ENCODE peak calls at places on chromosomes 5 and 9, in ten cellular contexts. One of them, this sample, is unnamed.

GRCh38 chr5:36870399-36871040 is 6.0 kb upstream of the NIPBL start:
- DNase-seq in ecto neural progenitor cell: no peak
- DNase-seq in posterior cingulate gyrus: no peak
- DNase-seq in ovary: no peak
- DNase-seq in activated CD8-positive, alpha-beta memory T cell treated with anti-CD3 and anti-CD28 coated beads, Interleukin-2, amount 10 ng/mL, durations not matched to agents 7 days and 5 days: no peak
- DNase-seq in mucosa of gallbladder: no peak
- DNase-seq in stimulated activated CD8-positive, alpha-beta memory T cell treated with anti-CD3 and anti-CD28 coated beads, Interleukin-4, amount 100 ng/mL, for 1 hour: no peak
- DNase-seq in SW480: peak
- DNase-seq in HEK293T: peak
- DNase-seq in kidney epithelial cell: no peak
- DNase-seq in this sample: no peak

GRCh38 chr5:75363111-75363510 is 26.1 kb downstream of the HMGCR start:
- DNase-seq in ecto neural progenitor cell: no peak
- DNase-seq in posterior cingulate gyrus: no peak
- DNase-seq in ovary: no peak
- DNase-seq in activated CD8-positive, alpha-beta memory T cell treated with anti-CD3 and anti-CD28 coated beads, Interleukin-2, amount 10 ng/mL, durations not matched to agents 7 days and 5 days: no peak
- DNase-seq in mucosa of gallbladder: no peak
- DNase-seq in stimulated activated CD8-positive, alpha-beta memory T cell treated with anti-CD3 and anti-CD28 coated beads, Interleukin-4, amount 100 ng/mL, for 1 hour: no peak
- DNase-seq in SW480: no peak
- DNase-seq in HEK293T: no peak
- DNase-seq in kidney epithelial cell: no peak
- DNase-seq in this sample: no peak

GRCh38 chr5:133032852-133033742 is 6.7 kb upstream of the ZCCHC10 start:
- DNase-seq in ecto neural progenitor cell: no peak
- DNase-seq in posterior cingulate gyrus: no peak
- DNase-seq in ovary: no peak
- DNase-seq in activated CD8-positive, alpha-beta memory T cell treated with anti-CD3 and anti-CD28 coated beads, Interleukin-2, amount 10 ng/mL, durations not matched to agents 7 days and 5 days: no peak
- DNase-seq in mucosa of gallbladder: no peak
- DNase-seq in stimulated activated CD8-positive, alpha-beta memory T cell treated with anti-CD3 and anti-CD28 coated beads, Interleukin-4, amount 100 ng/mL, for 1 hour: no peak
- DNase-seq in SW480: no peak
- DNase-seq in HEK293T: no peak
- DNase-seq in kidney epithelial cell: no peak
- DNase-seq in this sample: no peak

GRCh38 chr9:122567901-122568300 is 15.0 kb downstream of the OR1N2 start:
- DNase-seq in ecto neural progenitor cell: no peak
- DNase-seq in posterior cingulate gyrus: no peak
- DNase-seq in ovary: no peak
- DNase-seq in activated CD8-positive, alpha-beta memory T cell treated with anti-CD3 and anti-CD28 coated beads, Interleukin-2, amount 10 ng/mL, durations not matched to agents 7 days and 5 days: no peak
- DNase-seq in mucosa of gallbladder: no peak
- DNase-seq in stimulated activated CD8-positive, alpha-beta memory T cell treated with anti-CD3 and anti-CD28 coated beads, Interleukin-4, amount 100 ng/mL, for 1 hour: no peak
- DNase-seq in SW480: no peak
- DNase-seq in HEK293T: no peak
- DNase-seq in kidney epithelial cell: no peak
- DNase-seq in this sample: no peak

GRCh38 chr5:109199294-109199693 is 210.5 kb downstream of the PJA2 start:
- DNase-seq in ecto neural progenitor cell: no peak
- DNase-seq in posterior cingulate gyrus: no peak
- DNase-seq in ovary: no peak
- DNase-seq in activated CD8-positive, alpha-beta memory T cell treated with anti-CD3 and anti-CD28 coated beads, Interleukin-2, amount 10 ng/mL, durations not matched to agents 7 days and 5 days: no peak
- DNase-seq in mucosa of gallbladder: no peak
- DNase-seq in stimulated activated CD8-positive, alpha-beta memory T cell treated with anti-CD3 and anti-CD28 coated beads, Interleukin-4, amount 100 ng/mL, for 1 hour: no peak
- DNase-seq in SW480: no peak
- DNase-seq in HEK293T: no peak
- DNase-seq in kidney epithelial cell: no peak
- DNase-seq in this sample: no peak

GRCh38 chr5:61332891-61333350 is 863 bp downstream of the ZSWIM6 start:
- DNase-seq in ecto neural progenitor cell: no peak
- DNase-seq in posterior cingulate gyrus: peak
- DNase-seq in ovary: peak
- DNase-seq in activated CD8-positive, alpha-beta memory T cell treated with anti-CD3 and anti-CD28 coated beads, Interleukin-2, amount 10 ng/mL, durations not matched to agents 7 days and 5 days: peak
- DNase-seq in mucosa of gallbladder: peak
- DNase-seq in stimulated activated CD8-positive, alpha-beta memory T cell treated with anti-CD3 and anti-CD28 coated beads, Interleukin-4, amount 100 ng/mL, for 1 hour: no peak
- DNase-seq in SW480: peak
- DNase-seq in HEK293T: peak
- DNase-seq in kidney epithelial cell: no peak
- DNase-seq in this sample: peak

GRCh38 chr9:125125523-125125922 is 17.8 kb downstream of the SCAI start:
- DNase-seq in ecto neural progenitor cell: no peak
- DNase-seq in posterior cingulate gyrus: no peak
- DNase-seq in ovary: no peak
- DNase-seq in activated CD8-positive, alpha-beta memory T cell treated with anti-CD3 and anti-CD28 coated beads, Interleukin-2, amount 10 ng/mL, durations not matched to agents 7 days and 5 days: no peak
- DNase-seq in mucosa of gallbladder: no peak
- DNase-seq in stimulated activated CD8-positive, alpha-beta memory T cell treated with anti-CD3 and anti-CD28 coated beads, Interleukin-4, amount 100 ng/mL, for 1 hour: no peak
- DNase-seq in SW480: no peak
- DNase-seq in HEK293T: no peak
- DNase-seq in kidney epithelial cell: no peak
- DNase-seq in this sample: no peak

GRCh38 chr5:19492861-19493260 is 495.1 kb downstream of the CDH18 start:
- DNase-seq in ecto neural progenitor cell: no peak
- DNase-seq in posterior cingulate gyrus: no peak
- DNase-seq in ovary: no peak
- DNase-seq in activated CD8-positive, alpha-beta memory T cell treated with anti-CD3 and anti-CD28 coated beads, Interleukin-2, amount 10 ng/mL, durations not matched to agents 7 days and 5 days: no peak
- DNase-seq in mucosa of gallbladder: no peak
- DNase-seq in stimulated activated CD8-positive, alpha-beta memory T cell treated with anti-CD3 and anti-CD28 coated beads, Interleukin-4, amount 100 ng/mL, for 1 hour: no peak
- DNase-seq in SW480: no peak
- DNase-seq in HEK293T: no peak
- DNase-seq in kidney epithelial cell: no peak
- DNase-seq in this sample: no peak

GRCh38 chr9:121650220-121651013 is 1.0 kb upstream of the DAB2IP start:
- DNase-seq in ecto neural progenitor cell: peak
- DNase-seq in posterior cingulate gyrus: peak
- DNase-seq in ovary: peak
- DNase-seq in activated CD8-positive, alpha-beta memory T cell treated with anti-CD3 and anti-CD28 coated beads, Interleukin-2, amount 10 ng/mL, durations not matched to agents 7 days and 5 days: no peak
- DNase-seq in mucosa of gallbladder: peak
- DNase-seq in stimulated activated CD8-positive, alpha-beta memory T cell treated with anti-CD3 and anti-CD28 coated beads, Interleukin-4, amount 100 ng/mL, for 1 hour: no peak
- DNase-seq in SW480: peak
- DNase-seq in HEK293T: peak
- DNase-seq in kidney epithelial cell: no peak
- DNase-seq in this sample: peak

GRCh38 chr9:25226901-25227686 is 451.1 kb downstream of the TUSC1 start:
- DNase-seq in ecto neural progenitor cell: no peak
- DNase-seq in posterior cingulate gyrus: no peak
- DNase-seq in ovary: no peak
- DNase-seq in activated CD8-positive, alpha-beta memory T cell treated with anti-CD3 and anti-CD28 coated beads, Interleukin-2, amount 10 ng/mL, durations not matched to agents 7 days and 5 days: no peak
- DNase-seq in mucosa of gallbladder: no peak
- DNase-seq in stimulated activated CD8-positive, alpha-beta memory T cell treated with anti-CD3 and anti-CD28 coated beads, Interleukin-4, amount 100 ng/mL, for 1 hour: no peak
- DNase-seq in SW480: no peak
- DNase-seq in HEK293T: no peak
- DNase-seq in kidney epithelial cell: no peak
- DNase-seq in this sample: no peak

GRCh38 chr5:43643327-43643726 is 40.3 kb downstream of the NNT start:
- DNase-seq in ecto neural progenitor cell: no peak
- DNase-seq in posterior cingulate gyrus: no peak
- DNase-seq in ovary: no peak
- DNase-seq in activated CD8-positive, alpha-beta memory T cell treated with anti-CD3 and anti-CD28 coated beads, Interleukin-2, amount 10 ng/mL, durations not matched to agents 7 days and 5 days: no peak
- DNase-seq in mucosa of gallbladder: no peak
- DNase-seq in stimulated activated CD8-positive, alpha-beta memory T cell treated with anti-CD3 and anti-CD28 coated beads, Interleukin-4, amount 100 ng/mL, for 1 hour: no peak
- DNase-seq in SW480: no peak
- DNase-seq in HEK293T: no peak
- DNase-seq in kidney epithelial cell: no peak
- DNase-seq in this sample: no peak

GRCh38 chr5:119537704-119538103 is 85.4 kb downstream of the HSD17B4 start:
- DNase-seq in ecto neural progenitor cell: no peak
- DNase-seq in posterior cingulate gyrus: no peak
- DNase-seq in ovary: no peak
- DNase-seq in activated CD8-positive, alpha-beta memory T cell treated with anti-CD3 and anti-CD28 coated beads, Interleukin-2, amount 10 ng/mL, durations not matched to agents 7 days and 5 days: no peak
- DNase-seq in mucosa of gallbladder: no peak
- DNase-seq in stimulated activated CD8-positive, alpha-beta memory T cell treated with anti-CD3 and anti-CD28 coated beads, Interleukin-4, amount 100 ng/mL, for 1 hour: no peak
- DNase-seq in SW480: no peak
- DNase-seq in HEK293T: no peak
- DNase-seq in kidney epithelial cell: peak
- DNase-seq in this sample: no peak